ENCODE peak calls at places on chromosome 2, in nine cellular contexts. U is activated CD4-positive, alpha-beta T cell treated with anti-CD3 and anti-CD28 coated beads, Interleukin-2, amount 50 U/mL, for 1 hour; O is H54; A is skeletal muscle cell; J is activated T-cell treated with anti-CD3 and anti-CD28 coated beads for 24 hours; G is tibial artery; Z is posterior cingulate gyrus; X is NCI-H345; V is K562. R is an unnamed sample.

GRCh38 chr2:74764429-74765272 is 69.3 kb upstream of the HK2 start:
- DNase-seq in U (no peak), A (no peak), G (no peak), V (no peak), O (no peak), J (no peak), Z (no peak), X (peak; percentile 37), R (no peak)

GRCh38 chr2:20524412-20525040 is 77.7 kb downstream of the RHOB start:
- DNase-seq in V (peak; percentile 55), U (no peak), G (no peak), Z (no peak), O (no peak), J (no peak), X (no peak), A (no peak), R (no peak)

GRCh38 chr2:189261431-189261841 is 81.9 kb upstream of the COL5A2 start:
- DNase-seq in J (no peak), A (peak; percentile 63), V (no peak), G (no peak), Z (no peak), O (no peak), U (no peak), X (no peak), R (peak; percentile 6)

GRCh38 chr2:38856165-38856564 is 19.6 kb downstream of the DHX57 start:
- DNase-seq in O (no peak), A (no peak), J (no peak), Z (no peak), U (no peak), V (no peak), X (no peak), G (no peak), R (no peak)

GRCh38 chr2:240991378-240992263 is 6.8 kb upstream of the SNED1 start:
- DNase-seq in J (no peak), X (peak; percentile 23), Z (peak; percentile 80), O (peak; percentile 95), U (no peak), V (no peak), G (peak; percentile 96), A (peak; percentile 92), R (no peak)

GRCh38 chr2:64638502-64639120 is 15.1 kb downstream of the SERTAD2 start:
- DNase-seq in G (no peak), X (no peak), V (no peak), U (no peak), Z (no peak), O (no peak), J (no peak), A (no peak), R (no peak)

GRCh38 chr2:70978388-70979357 is at the start of gene ANKRD53:
- DNase-seq in X (peak; percentile 67), G (peak; percentile 51), O (no peak), V (no peak), Z (no peak), A (no peak), U (no peak), J (no peak), R (no peak)

GRCh38 chr2:200616656-200617055 is 30.8 kb downstream of the AOX1 start:
- DNase-seq in V (no peak), O (no peak), X (no peak), G (no peak), U (no peak), J (no peak), Z (no peak), A (peak; percentile 46), R (no peak)

GRCh38 chr2:9102861-9103662 is 99.6 kb upstream of the MBOAT2 start:
- DNase-seq in Z (no peak), U (no peak), A (no peak), J (no peak), X (no peak), O (no peak), V (no peak), G (no peak), R (no peak)

GRCh38 chr2:239159476-239159911 is 241.3 kb downstream of the HDAC4 start:
- DNase-seq in A (no peak), X (no peak), U (no peak), J (no peak), V (no peak), G (peak; percentile 18), O (no peak), Z (no peak), R (no peak)

GRCh38 chr2:39587168-39587567 is 78.5 kb upstream of the TMEM178A start:
- DNase-seq in U (no peak), X (no peak), Z (no peak), V (no peak), J (no peak), O (no peak), A (no peak), G (no peak), R (no peak)

R was measured in naive thymus-derived CD4-positive, alpha-beta T cell.